ENCODE peak calls at places on chromosomes 13 and 19, in six cellular contexts. G, T, S, Q, M and E are unnamed samples.

GRCh38 chr19:27779953-27780352 is 1433.0 kb downstream of the UQCRFS1 start:
- DNase-seq in S (no peak), M (no peak), Q (no peak), T (no peak), G (no peak), E (no peak)

GRCh38 chr13:59205501-59205900 is 958.2 kb downstream of the DIAPH3 start:
- DNase-seq in T (no peak), M (no peak), S (no peak), G (no peak), Q (no peak), E (no peak)

GRCh38 chr19:1397838-1398237 is 3.5 kb downstream of the GAMT start:
- DNase-seq in M (no peak), Q (no peak), S (no peak), G (no peak), T (no peak), E (no peak)

GRCh38 chr13:94195715-94196114 is 283.8 kb downstream of the DCT start:
- DNase-seq in Q (peak; percentile 81), G (no peak), T (no peak), M (no peak), S (no peak), E (no peak)

GRCh38 chr13:102704238-102704750 is 9.4 kb upstream of the METTL21C start:
- DNase-seq in G (no peak), M (peak; percentile 22), Q (peak; percentile 57), T (no peak), S (no peak), E (no peak)

GRCh38 chr19:28289294-28290063 is 923.5 kb downstream of the UQCRFS1 start:
- DNase-seq in G (no peak), Q (peak; percentile 18), T (no peak), M (no peak), S (no peak), E (no peak)

GRCh38 chr13:50230365-50230978 is 215.2 kb downstream of the KCNRG start:
- DNase-seq in Q (peak; percentile 75), S (no peak), T (no peak), M (no peak), G (no peak), E (peak; percentile 29)

GRCh38 chr13:44160549-44161278 is 212.9 kb upstream of the SERP2 start:
- DNase-seq in G (no peak), M (no peak), Q (peak; percentile 72), T (peak; percentile 50), S (peak; percentile 31), E (no peak)

GRCh38 chr13:37134411-37135041 is 29.1 kb upstream of the CSNK1A1L start:
- DNase-seq in G (no peak), T (no peak), M (peak; percentile 70), Q (no peak), S (peak; percentile 53), E (no peak)

GRCh38 chr13:26628706-26629105 is 71.2 kb downstream of the WASF3 start:
- DNase-seq in Q (peak; percentile 27), M (peak; percentile 63), G (no peak), T (no peak), S (no peak), E (no peak)

GRCh38 chr13:49776871-49777270 is 15.6 kb downstream of the KPNA3 start:
- DNase-seq in G (no peak), S (no peak), M (no peak), Q (no peak), T (no peak), E (no peak)

GRCh38 chr19:1266818-1267440 is 2.2 kb upstream of the CIRBP start:
- DNase-seq in S (peak; percentile 68), Q (no peak), T (peak; percentile 82), G (no peak), M (peak; percentile 55), E (peak; percentile 62)

GRCh38 chr19:32222594-32222993 is 122.8 kb upstream of the ZNF507 start:
- DNase-seq in S (no peak), M (no peak), Q (no peak), T (no peak), G (no peak), E (no peak)

GRCh38 chr19:5805465-5806132 is 732 bp downstream of the NRTN start:
- DNase-seq in T (peak; percentile 41), M (peak; percentile 87), Q (peak; percentile 21), G (peak; percentile 55), S (no peak), E (peak; percentile 53)

GRCh38 chr13:110409581-110409992 is 102.5 kb downstream of the COL4A2 start:
- DNase-seq in S (peak; percentile 65), T (peak; percentile 73), M (no peak), G (peak; percentile 16), Q (peak; percentile 66), E (no peak)

GRCh38 chr13:46170268-46170667 is 11.7 kb downstream of the LCP1 start:
- DNase-seq in Q (no peak), M (no peak), S (no peak), T (no peak), G (no peak), E (no peak)

GRCh38 chr13:59774511-59774911 is 389.2 kb downstream of the DIAPH3 start:
- DNase-seq in S (no peak), G (peak; percentile 18), Q (peak; percentile 54), M (peak; percentile 51), T (no peak), E (no peak)

GRCh38 chr13:73991884-73992283 is 142.3 kb downstream of the KLF12 start:
- DNase-seq in S (no peak), T (no peak), M (no peak), Q (no peak), G (no peak), E (no peak)

GRCh38 chr19:36215276-36216171 is 618 bp downstream of the ZNF146 start:
- DNase-seq in S (no peak), Q (peak; percentile 10), G (no peak), T (no peak), M (peak; percentile 23), E (no peak)

GRCh38 chr13:75705395-75705794 is 69.3 kb downstream of the LMO7 start:
- DNase-seq in M (no peak), G (no peak), Q (peak; percentile 92), S (no peak), T (no peak), E (no peak)

GRCh38 chr13:113589961-113590339 is 5.4 kb downstream of the TFDP1 start:
- DNase-seq in T (no peak), G (no peak), Q (no peak), M (no peak), S (no peak), E (no peak)

GRCh38 chr13:110523838-110524237 is 37.7 kb downstream of the RAB20 start:
- DNase-seq in Q (no peak), G (no peak), M (no peak), S (no peak), T (no peak), E (no peak)

GRCh38 chr19:51552996-51553725 is 17.9 kb upstream of the ZNF175 start:
- DNase-seq in T (peak; percentile 78), S (no peak), G (no peak), M (peak; percentile 90), Q (peak; percentile 57), E (no peak)

GRCh38 chr13:97211357-97211756 is 10.8 kb upstream of the MBNL2 start:
- DNase-seq in S (no peak), T (no peak), Q (peak; percentile 45), M (peak; percentile 49), G (no peak), E (no peak)

GRCh38 chr13:49627831-49628652 is at the start of gene ARL11:
- DNase-seq in S (no peak), T (peak; percentile 82), Q (no peak), G (peak; percentile 33), M (peak; percentile 88), E (peak; percentile 30)

GRCh38 chr13:29511439-29511814 is 84.1 kb downstream of the SLC7A1 start:
- DNase-seq in G (no peak), M (no peak), T (no peak), S (no peak), Q (no peak), E (no peak)

GRCh38 chr19:1690570-1691307 is 38.3 kb upstream of the TCF3 start:
- DNase-seq in Q (peak; percentile 28), T (no peak), M (peak; percentile 78), S (no peak), G (no peak), E (no peak)

GRCh38 chr13:109156181-109156935 is 526.9 kb downstream of the MYO16 start:
- DNase-seq in G (no peak), Q (peak; percentile 84), S (no peak), M (peak; percentile 55), T (peak; percentile 63), E (no peak)
- H3K4me1 ChIP-seq in G (no peaks in the 10 kb centered on the region), Q (peaks cover 69% of the 10 kb centered on the region), S (no peaks in the 10 kb centered on the region), M (no peaks in the 10 kb centered on the region), T (peaks cover 7% of the 10 kb centered on the region), E (no peaks in the 10 kb centered on the region)

DNA sequence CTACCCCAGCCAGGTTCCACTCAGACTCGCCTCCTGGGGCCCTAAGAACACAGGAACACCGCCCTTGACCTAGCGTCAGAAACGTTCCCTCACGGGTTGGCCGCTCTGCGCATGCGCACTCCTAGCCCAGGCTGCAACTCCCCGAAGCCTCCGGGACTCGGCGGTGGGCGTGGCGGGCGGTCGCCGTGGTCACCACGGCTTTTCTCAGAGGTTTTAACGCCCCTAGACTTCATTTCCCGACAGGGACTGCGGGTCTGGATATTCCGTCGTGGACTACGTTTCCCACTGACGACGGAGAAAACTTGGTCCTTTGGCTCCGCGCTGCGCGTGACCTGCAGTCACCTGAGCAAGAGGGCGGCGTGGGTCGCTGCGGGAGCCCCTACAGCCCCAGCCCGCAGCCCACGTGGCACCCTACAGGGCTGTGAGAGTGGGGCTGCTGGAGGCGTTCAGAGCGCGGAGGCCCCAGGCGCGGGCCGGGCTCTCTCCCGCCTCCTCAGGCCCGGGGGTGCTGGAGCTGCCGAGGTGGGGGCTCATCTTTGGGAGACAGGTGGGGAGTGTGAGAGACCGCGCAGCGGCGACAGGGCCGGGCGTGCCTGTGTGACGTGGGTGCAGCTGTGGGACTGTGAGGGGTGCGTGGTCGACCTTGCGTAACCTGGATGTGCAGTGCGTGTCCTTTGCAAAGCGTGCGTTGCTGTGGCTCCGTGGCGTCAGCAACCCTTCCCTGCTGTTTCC is 38.0 kb upstream of the ZNF573 start:
- DNase-seq in S (peak; percentile 74), Q (no peak), M (peak; percentile 80), T (peak; percentile 86), G (peak; percentile 53), E (peak; percentile 20)
- H3K27ac ChIP-seq in S (peak overlapping the region; percentile 46), Q (no peak overlapping the region), M (no peak overlapping the region), T (no peak overlapping the region), G (peak overlapping the region; percentile 58), E (no peak overlapping the region)

DNA sequence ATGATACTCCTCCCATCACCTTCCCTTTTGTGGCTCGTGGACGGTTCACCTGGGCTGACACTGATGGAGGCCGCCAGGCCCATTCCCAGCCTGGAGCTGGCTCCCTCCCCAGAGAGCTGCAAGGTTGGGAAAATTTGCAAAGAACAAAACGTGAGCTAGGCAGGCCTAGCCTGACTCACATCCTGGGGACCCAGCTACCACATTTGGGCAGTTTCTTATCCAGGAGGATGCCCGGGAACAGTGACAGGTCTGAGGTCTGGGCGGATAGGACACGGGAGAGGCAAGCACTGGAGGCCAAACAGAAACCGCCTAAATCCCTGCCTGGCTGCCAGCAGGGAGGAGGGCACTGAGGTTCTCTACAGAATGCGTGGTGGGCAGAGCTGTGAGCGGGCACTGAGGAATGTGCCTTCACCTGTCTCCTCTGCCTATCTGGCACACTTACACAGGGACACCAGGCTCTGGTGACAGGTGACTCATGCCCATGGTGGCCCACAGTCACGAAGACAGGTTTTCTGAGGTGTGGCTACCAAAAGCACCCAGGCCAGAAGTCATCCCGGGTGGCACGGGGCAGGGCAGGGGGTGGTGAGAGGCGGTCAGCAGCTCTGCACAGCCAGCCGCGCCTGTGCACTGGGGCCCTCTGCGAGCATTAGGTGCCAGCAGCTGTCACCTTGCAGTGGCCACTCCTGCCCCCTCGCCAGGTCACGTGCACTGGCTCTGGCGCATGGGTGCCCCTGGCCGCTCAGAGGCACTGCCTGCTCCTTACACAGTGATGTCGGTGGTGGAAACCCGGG is 23.2 kb downstream of the SH3GL1 start:
- DNase-seq in S (no peak), T (peak; percentile 53), M (no peak), Q (peak; percentile 62), G (peak; percentile 75), E (no peak)
- H3K4me1 ChIP-seq in S (peaks cover 22% of the 10 kb centered on the region), T (peaks cover 6% of the 10 kb centered on the region), M (peaks cover 13% of the 10 kb centered on the region), Q (peaks cover 84% of the 10 kb centered on the region), G (peaks cover 63% of the 10 kb centered on the region), E (peaks cover 64% of the 10 kb centered on the region)

GRCh38 chr19:7920520-7921301 is 573 bp downstream of the SNAPC2 start:
- DNase-seq in G (peak; percentile 99), M (peak; percentile 95), S (peak; percentile 100), T (peak; percentile 99), Q (peak; percentile 93), E (peak; percentile 96)
- H3K27ac ChIP-seq in G (peak overlapping the region; percentile 90), M (peak overlapping the region; percentile 90), S (peak overlapping the region; percentile 99), T (no peak overlapping the region), Q (peak overlapping the region; percentile 52), E (peak overlapping the region; percentile 78)